ENCODE peak calls at places on chromosomes 2 and 18, in six cellular contexts. U is fibroblast of lung, S is mesendoderm, K is colonic mucosa, H is HCT116, X is neuronal stem cell. P is an unnamed sample. For H3K4me1, the result is how much of the 10 kb centered on the place peaks cover.

GRCh38 chr2:86135653-86136052 is 29.6 kb downstream of the PTCD3 start:
- DNase-seq in K (no peak), U (no peak), S (no peak), H (no peak), X (no peak), P (no peak)

GRCh38 chr2:25298776-25299431 is 42.8 kb downstream of the DNMT3A start:
- DNase-seq in U (no peak), H (no peak), X (no peak), S (no peak), K (no peak), P (no peak)

GRCh38 chr2:145729993-145730770 is 1210.3 kb upstream of the ZEB2 start:
- DNase-seq in U (no peak), K (no peak), H (no peak), X (no peak), S (no peak), P (no peak)

GRCh38 chr2:118641711-118642110 is 205.7 kb downstream of the EN1 start:
- DNase-seq in K (no peak), S (no peak), H (no peak), U (no peak), X (no peak), P (no peak)

GRCh38 chr2:214853906-214854305 is 44.4 kb upstream of the BARD1 start:
- DNase-seq in X (no peak), H (no peak), K (no peak), S (no peak), U (no peak), P (no peak)

GRCh38 chr2:13003500-13003899 is 286.8 kb downstream of the TRIB2 start:
- DNase-seq in U (no peak), X (no peak), K (no peak), S (no peak), H (no peak), P (no peak)

GRCh38 chr18:14971461-14972185 is 223.7 kb downstream of the ANKRD30B start:
- DNase-seq in S (no peak), K (no peak), U (peak), H (no peak), X (no peak), P (peak)

GRCh38 chr2:226742346-226742745 is 57.3 kb downstream of the IRS1 start:
- DNase-seq in U (peak), S (no peak), H (no peak), K (no peak), X (no peak), P (no peak)

GRCh38 chr2:168961450-168962229 is 60.5 kb downstream of the G6PC2 start:
- DNase-seq in H (peak), X (peak), U (peak), K (peak), S (peak), P (peak)

GRCh38 chr2:204505946-204506345 is 39.3 kb upstream of the PARD3B start:
- DNase-seq in X (no peak), S (no peak), U (peak), K (no peak), H (no peak), P (peak)

GRCh38 chr2:170176212-170176611 is 1.7 kb upstream of the MYO3B start:
- DNase-seq in U (no peak), X (no peak), K (no peak), H (no peak), S (peak), P (no peak)

GRCh38 chr18:50405582-50406271 is 30.9 kb downstream of the SKA1 start:
- DNase-seq in S (peak), X (no peak), K (no peak), H (no peak), U (no peak), P (no peak)

GRCh38 chr2:213199871-213200270 is 48.5 kb upstream of the IKZF2 start:
- DNase-seq in X (no peak), S (peak), K (no peak), U (peak), H (no peak), P (no peak)

DNA sequence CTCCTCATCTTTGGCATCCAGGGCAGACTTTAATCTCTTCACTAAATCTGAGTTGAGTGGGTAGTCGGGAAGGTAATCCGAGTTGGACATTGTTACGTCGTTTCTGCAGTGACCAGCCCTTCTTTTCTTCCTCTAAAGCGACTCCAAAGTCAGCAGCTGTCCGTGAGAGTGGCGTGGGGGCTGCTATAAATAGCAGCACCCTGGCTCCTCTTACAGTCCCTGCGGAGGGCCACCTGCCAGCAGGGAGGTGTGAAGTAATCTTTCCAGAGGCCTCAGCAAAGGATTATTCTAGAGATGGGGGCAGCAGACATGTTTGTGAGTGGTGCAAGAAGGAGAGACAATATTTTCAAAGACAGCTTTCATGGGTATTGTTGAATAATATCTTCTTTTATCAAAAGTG is at the start of gene ASB18:
- DNase-seq in S (no peak), K (no peak), U (no peak), X (no peak), H (no peak), P (no peak)
- H3K9ac ChIP-seq in S (no peak), K (no peak), U (no peak), X (no peak), H (no peak), P (no peak)

GRCh38 chr2:237754182-237754581 is 44.4 kb upstream of the RBM44 start:
- DNase-seq in S (no peak), K (no peak), X (no peak), H (no peak), U (no peak), P (no peak)
- H3K4me1 ChIP-seq in S (under half), K (under half), X (under half), H (under half), U (under half), P (under half)

GRCh38 chr2:144429396-144430112 is 90.4 kb downstream of the ZEB2 start:
- DNase-seq in H (no peak), U (no peak), X (no peak), S (no peak), K (no peak), P (no peak)
- H3K27ac ChIP-seq in H (no peak), U (no peak), X (no peak), S (no peak), K (no peak), P (no peak)

GRCh38 chr2:64203131-64204005 is 59.1 kb upstream of the PELI1 start:
- DNase-seq in H (no peak), U (peak), K (no peak), S (no peak), X (no peak), P (peak)
- H3K9ac ChIP-seq in H (no peak), U (peak), K (peak), S (no peak), X (no peak), P (peak)

P was measured in PC-3.